ENCODE peak calls at places on chromosomes 7 and 10, in nine cellular contexts. A, N, E, K, H, B, P, L and V are unnamed samples.

GRCh38 chr7:20393021-20394015 is 62.6 kb downstream of the ITGB8 start:
- ATAC-seq in A (no peak), N (no peak), E (peak), K (no peak), H (no peak), B (no peak), P (no peak), L (peak), V (no peak)

GRCh38 chr7:135411098-135411497 is 98.8 kb downstream of the CNOT4 start:
- ATAC-seq in A (no peak), N (no peak), E (no peak), K (no peak), H (no peak), B (no peak), P (no peak), L (no peak), V (no peak)

GRCh38 chr10:11364241-11364640 is 247.2 kb downstream of the USP6NL start:
- ATAC-seq in A (no peak), N (no peak), E (no peak), K (no peak), H (no peak), B (no peak), P (no peak), L (no peak), V (no peak)

GRCh38 chr7:31744294-31744874 is 57.4 kb downstream of the PPP1R17 start:
- ATAC-seq in A (no peak), N (no peak), E (peak), K (no peak), H (no peak), B (peak), P (peak), L (peak), V (peak)

GRCh38 chr10:35463105-35463867 is 127.0 kb downstream of the CCNY start:
- ATAC-seq in A (no peak), N (no peak), E (no peak), K (no peak), H (no peak), B (no peak), P (no peak), L (no peak), V (peak)

GRCh38 chr7:148711191-148712102 is 12.7 kb downstream of the CUL1 start:
- ATAC-seq in A (no peak), N (no peak), E (no peak), K (no peak), H (no peak), B (no peak), P (peak), L (no peak), V (no peak)

GRCh38 chr10:60932756-60933155 is 11.2 kb downstream of the RHOBTB1 start:
- ATAC-seq in A (no peak), N (no peak), E (no peak), K (no peak), H (no peak), B (no peak), P (no peak), L (no peak), V (no peak)

GRCh38 chr7:151505433-151505832 is 14.3 kb downstream of the RHEB start:
- ATAC-seq in A (peak), N (no peak), E (peak), K (no peak), H (peak), B (no peak), P (no peak), L (no peak), V (peak)

GRCh38 chr10:18376650-18377049 is 236.4 kb downstream of the CACNB2 start:
- ATAC-seq in A (no peak), N (no peak), E (no peak), K (no peak), H (no peak), B (no peak), P (no peak), L (no peak), V (no peak)